ENCODE peak calls at places on chromosome 11, in six cellular contexts. Z is GM23248; S is tibial nerve; C is CD8-positive, alpha-beta memory T cell; V is stomach; H is SJSA1. R is an unnamed sample.
A peak's percentile ranks its signal among the peaks of the same experiment; 100 is the strongest.

GRCh38 chr11:71358122-71358728 is 90.0 kb downstream of the DHCR7 start:
- DNase-seq in V (no peak), S (no peak), H (no peak), Z (no peak), C (no peak), R (no peak)

GRCh38 chr11:1732421-1733008 is 17.9 kb downstream of the IFITM10 start:
- DNase-seq in H (no peak), V (no peak), Z (peak; percentile 18), C (no peak), S (no peak), R (no peak)

GRCh38 chr11:1839204-1839923 is 583 bp downstream of the TNNI2 start:
- DNase-seq in H (no peak), S (no peak), V (no peak), Z (no peak), C (peak; percentile 34), R (no peak)

GRCh38 chr11:70251583-70252285 is 18.8 kb upstream of the PPFIA1 start:
- DNase-seq in V (no peak), Z (no peak), S (no peak), H (no peak), C (no peak), R (peak; percentile 42)

GRCh38 chr11:74453373-74453975 is 13.9 kb downstream of the KCNE3 start:
- DNase-seq in C (peak; percentile 68), V (peak; percentile 79), H (peak; percentile 7), Z (peak; percentile 74), S (peak; percentile 36), R (peak; percentile 49)

GRCh38 chr11:76588455-76589325 is 81.9 kb downstream of the LRRC32 start:
- DNase-seq in V (peak; percentile 42), Z (no peak), C (no peak), S (no peak), H (no peak), R (no peak)

GRCh38 chr11:11022126-11022730 is 164.4 kb upstream of the ZBED5 start:
- DNase-seq in Z (peak; percentile 48), S (no peak), H (peak; percentile 18), C (no peak), V (no peak), R (no peak)

GRCh38 chr11:121236115-121237001 is 56.2 kb upstream of the SC5D start:
- DNase-seq in S (no peak), Z (peak; percentile 62), C (no peak), V (no peak), H (peak; percentile 82), R (no peak)

GRCh38 chr11:76656571-76657081 is 13.9 kb downstream of the LRRC32 start:
- DNase-seq in C (no peak), V (peak; percentile 21), S (no peak), Z (no peak), H (no peak), R (no peak)

GRCh38 chr11:131683666-131684065 is 313.3 kb downstream of the NTM start:
- DNase-seq in H (no peak), V (no peak), S (no peak), C (no peak), Z (no peak), R (no peak)

GRCh38 chr11:31813242-31813960 is 2.3 kb upstream of the PAX6 start:
- DNase-seq in V (no peak), S (no peak), Z (no peak), H (no peak), C (no peak), R (no peak)

GRCh38 chr11:17475666-17476316 is 854 bp downstream of the ABCC8 start:
- DNase-seq in S (no peak), C (no peak), H (no peak), Z (no peak), V (no peak), R (no peak)

GRCh38 chr11:35526370-35526792 is 965 bp upstream of the PAMR1 start:
- DNase-seq in Z (no peak), H (no peak), V (no peak), C (no peak), S (no peak), R (peak; percentile 30)

GRCh38 chr11:133064152-133064877 is 468.0 kb downstream of the OPCML start:
- DNase-seq in H (peak; percentile 17), Z (peak; percentile 77), C (no peak), S (peak; percentile 20), V (peak; percentile 66), R (peak; percentile 64)

GRCh38 chr11:35029979-35030378 is 109.0 kb upstream of the CD44 start:
- DNase-seq in H (peak; percentile 57), S (no peak), C (no peak), V (no peak), Z (peak; percentile 97), R (peak; percentile 63)

GRCh38 chr11:8017894-8018741 is 31.0 kb downstream of the EIF3F start:
- DNase-seq in H (no peak), C (no peak), V (no peak), Z (peak; percentile 53), S (no peak), R (no peak)

GRCh38 chr11:77283101-77283500 is 18.4 kb downstream of the GDPD4 start:
- DNase-seq in C (no peak), Z (no peak), S (no peak), V (no peak), H (no peak), R (no peak)

GRCh38 chr11:537622-538430 is 499 bp downstream of the LRRC56 start:
- DNase-seq in H (no peak), S (no peak), C (no peak), Z (no peak), V (no peak), R (no peak)

GRCh38 chr11:35138949-35139881 is at the start of gene CD44:
- DNase-seq in Z (peak; percentile 96), S (peak; percentile 35), V (peak; percentile 66), C (peak; percentile 94), H (peak; percentile 87), R (peak; percentile 95)

GRCh38 chr11:15967966-15968365 is 388.4 kb downstream of the SOX6 start:
- DNase-seq in V (no peak), Z (peak; percentile 60), S (no peak), H (no peak), C (no peak), R (no peak)

GRCh38 chr11:131684111-131685060 is 314.0 kb downstream of the NTM start:
- DNase-seq in V (no peak), H (no peak), Z (no peak), S (no peak), C (no peak), R (no peak)

DNA sequence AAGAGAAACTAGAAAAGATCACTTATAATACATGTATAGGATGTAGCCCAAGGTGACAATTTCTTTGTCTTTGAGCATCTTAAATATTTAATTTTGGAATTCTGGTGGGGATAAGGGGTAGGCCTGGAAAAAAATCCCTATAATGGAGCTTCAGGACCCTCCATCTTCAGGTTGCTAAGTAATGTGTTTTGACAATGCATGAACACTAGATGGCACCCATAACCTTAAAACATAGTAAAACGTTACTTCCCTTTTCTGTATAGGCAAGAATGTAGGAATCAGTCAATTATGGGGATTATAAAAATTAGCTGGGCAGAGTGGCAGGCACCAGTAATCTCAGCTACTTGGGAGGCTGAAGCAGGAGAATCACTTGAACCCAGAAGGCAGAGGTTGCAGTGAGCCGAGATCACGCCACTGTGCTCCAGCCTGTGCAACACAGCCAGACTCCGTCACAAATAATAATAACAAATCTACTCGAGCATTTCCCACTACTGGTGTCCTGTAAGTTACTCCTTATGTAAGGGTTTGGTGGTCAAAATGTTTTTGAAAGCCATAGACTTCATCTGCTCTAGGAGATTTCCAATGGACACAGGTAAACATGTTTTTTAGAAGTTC is 541.9 kb upstream of the CCDC90B start:
- DNase-seq in V (no peak), H (peak; percentile 11), Z (peak; percentile 63), C (no peak), S (no peak), R (no peak)
- H3K4me3 ChIP-seq in V (peak overlapping the region; percentile 18), H (no peak overlapping the region), Z (peak overlapping the region; percentile 57), C (no peak overlapping the region), S (no peak overlapping the region), R (no peak overlapping the region)

DNA sequence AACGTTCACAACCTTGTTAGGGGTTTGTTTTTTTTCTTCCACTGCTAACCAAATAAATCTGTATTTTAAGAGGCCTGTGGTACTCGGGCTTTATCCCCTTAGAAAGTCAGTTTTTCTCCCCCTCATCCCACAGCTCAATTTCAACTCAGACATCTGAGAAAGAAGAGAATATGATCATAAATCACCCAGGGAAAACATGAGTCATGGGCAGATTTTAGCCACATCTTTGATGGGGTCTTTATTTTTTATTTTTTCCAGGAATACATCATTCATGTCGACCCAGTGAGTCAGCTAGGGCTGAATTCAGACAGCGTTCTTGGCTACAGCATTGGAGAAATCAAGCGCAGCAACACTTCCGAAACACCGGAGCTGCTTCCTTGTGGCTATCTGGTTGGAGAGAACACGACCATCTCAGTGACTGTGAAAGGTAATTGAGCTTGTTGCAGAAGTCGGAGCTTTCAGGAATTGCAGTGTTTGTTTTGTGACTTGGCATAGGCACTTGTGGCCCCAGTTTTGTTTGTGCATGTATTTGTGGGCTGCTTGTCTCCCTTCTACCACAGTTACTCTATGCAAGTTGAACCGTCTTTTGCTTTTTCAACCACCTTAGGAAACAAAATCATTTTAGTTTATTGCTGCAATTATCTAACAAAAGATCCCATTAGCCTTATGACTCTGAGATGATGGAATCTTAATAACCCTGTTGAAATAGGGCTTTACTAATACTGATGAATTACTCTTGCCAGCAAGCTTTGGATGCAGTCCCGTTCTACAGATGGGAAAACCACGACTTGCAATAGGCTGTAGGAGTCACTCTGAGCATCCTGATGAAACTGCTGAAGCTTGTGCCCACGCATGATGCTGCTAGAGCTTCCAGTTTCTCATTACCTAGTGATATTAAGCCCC is 62.7 kb downstream of the DBX1 start:
- DNase-seq in C (no peak), Z (peak; percentile 95), H (no peak), S (no peak), V (no peak), R (peak; percentile 38)
- H3K4me3 ChIP-seq in C (no peak overlapping the region), Z (no peak overlapping the region), H (no peak overlapping the region), S (no peak overlapping the region), V (no peak overlapping the region), R (no peak overlapping the region)

DNA sequence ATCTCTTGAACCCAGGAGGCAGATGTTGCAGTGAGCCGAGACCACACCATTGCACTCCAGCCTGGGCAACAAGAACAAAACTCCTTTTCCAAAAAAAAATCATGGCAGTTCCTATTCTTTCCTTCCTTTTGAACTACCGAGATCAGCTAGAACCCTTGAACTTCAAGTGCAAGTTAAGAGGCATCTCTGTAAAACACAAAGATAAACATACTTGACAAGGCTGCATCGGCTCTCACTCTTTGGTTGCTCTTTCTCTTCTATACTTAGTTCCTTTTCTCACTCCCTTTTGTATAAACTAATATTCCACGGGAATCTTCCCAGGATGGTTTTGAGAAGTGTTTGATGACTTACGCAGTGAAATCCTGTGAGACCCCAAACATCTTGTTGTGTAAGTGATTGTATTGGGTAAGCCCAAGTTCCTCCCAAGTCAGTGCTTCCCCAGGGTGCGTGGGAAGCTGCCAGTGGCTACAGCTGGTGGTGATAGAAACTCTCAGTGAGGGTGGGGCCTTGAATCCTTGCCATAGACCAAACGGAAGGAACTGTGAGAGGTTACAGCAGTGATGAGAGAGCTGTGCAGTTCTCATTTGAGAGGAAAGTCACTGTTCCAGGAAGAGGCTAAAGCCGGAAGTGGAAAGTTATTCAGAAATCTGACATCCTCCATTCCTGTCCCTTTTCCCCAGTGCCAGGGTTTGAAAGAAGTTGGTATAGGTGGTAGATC is 24.1 kb upstream of the CDC42EP2 start:
- DNase-seq in V (peak; percentile 77), Z (peak; percentile 98), H (peak; percentile 89), S (peak; percentile 92), C (no peak), R (peak; percentile 93)
- H3K4me3 ChIP-seq in V (no peak overlapping the region), Z (peak overlapping the region; percentile 65), H (no peak overlapping the region), S (no peak overlapping the region), C (no peak overlapping the region), R (no peak overlapping the region)

DNA sequence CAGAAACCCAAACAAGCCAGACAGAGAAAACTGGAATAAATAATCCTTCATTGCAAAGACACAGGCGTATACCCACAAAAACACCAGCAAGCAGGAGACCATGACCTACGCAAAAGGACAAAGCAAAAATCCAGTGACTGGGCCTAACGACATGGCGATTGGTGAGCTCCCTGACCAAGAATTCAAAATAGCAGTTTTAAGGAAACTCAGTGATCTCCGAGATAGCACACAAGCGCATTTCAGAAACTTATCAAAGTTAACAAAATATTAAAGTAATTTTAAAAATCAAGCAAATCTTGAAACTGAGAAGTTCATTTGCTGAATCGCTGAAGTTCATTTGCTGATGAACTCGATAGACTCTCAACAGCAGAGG is 27.6 kb downstream of the DBX1 start:
- DNase-seq in H (no peak), Z (no peak), V (no peak), S (no peak), C (no peak), R (no peak)
- H3K4me3 ChIP-seq in H (no peak overlapping the region), Z (peak overlapping the region; percentile 78), V (peak overlapping the region; percentile 53), S (peak overlapping the region; percentile 28), C (peak overlapping the region; percentile 66), R (no peak overlapping the region)

R was measured in MG63.